ENCODE peak calls at places on chromosomes 5 and 9, in four cellular contexts. Z is H1, H is K562, B is WTC11. M is an unnamed sample.

GRCh38 chr9:111986035-111986556 is 89.5 kb downstream of the UGCG start:
- DNase-seq in Z (no peak), H (no peak), B (no peak), M (no peak)

GRCh38 chr9:35996358-35996970 is 38.5 kb upstream of the OR2S2 start:
- DNase-seq in Z (no peak), H (no peak), B (no peak), M (no peak)

GRCh38 chr5:38465045-38465444 is 91.4 kb downstream of the LIFR start:
- DNase-seq in Z (no peak), H (no peak), B (no peak), M (no peak)

GRCh38 chr5:9151671-9152427 is 394.0 kb downstream of the SEMA5A start:
- DNase-seq in Z (no peak), H (no peak), B (no peak), M (no peak)

GRCh38 chr5:9069650-9070049 is 476.2 kb downstream of the SEMA5A start:
- DNase-seq in Z (no peak), H (no peak), B (no peak), M (no peak)

GRCh38 chr5:79666758-79667157 is 22.9 kb upstream of the CMYA5 start:
- DNase-seq in Z (no peak), H (no peak), B (no peak), M (no peak)

GRCh38 chr5:39521098-39521860 is 96.5 kb upstream of the DAB2 start:
- DNase-seq in Z (no peak), H (no peak), B (no peak), M (no peak)

GRCh38 chr9:133148351-133149129 is 15.2 kb downstream of the GBGT1 start:
- DNase-seq in Z (peak), H (no peak), B (no peak), M (peak)

GRCh38 chr5:43627028-43627427 is 24.0 kb downstream of the NNT start:
- DNase-seq in Z (no peak), H (peak), B (peak), M (peak)

GRCh38 chr5:68450245-68450852 is 234.8 kb downstream of the PIK3R1 start:
- DNase-seq in Z (no peak), H (no peak), B (no peak), M (no peak)

GRCh38 chr9:125744616-125745387 is 2.4 kb upstream of the PBX3 start:
- DNase-seq in Z (no peak), H (no peak), B (no peak), M (no peak)

GRCh38 chr5:53362521-53362941 is 117.9 kb upstream of the FST start:
- DNase-seq in Z (no peak), H (no peak), B (no peak), M (no peak)

GRCh38 chr9:133706651-133707050 is 31.5 kb downstream of the SARDH start:
- DNase-seq in Z (no peak), H (no peak), B (peak), M (no peak)

GRCh38 chr9:127112683-127113539 is 9.5 kb downstream of the ANGPTL2 start:
- DNase-seq in Z (no peak), H (no peak), B (no peak), M (no peak)

GRCh38 chr5:126339215-126339805 is 83.9 kb upstream of the GRAMD2B start:
- DNase-seq in Z (no peak), H (peak), B (peak), M (peak)

GRCh38 chr9:126763130-126763764 is 41.6 kb upstream of the ZBTB43 start:
- DNase-seq in Z (no peak), H (peak), B (no peak), M (peak)

GRCh38 chr9:649128-650074 is 192.1 kb upstream of the DMRT1 start:
- DNase-seq in Z (no peak), H (no peak), B (no peak), M (no peak)

DNA sequence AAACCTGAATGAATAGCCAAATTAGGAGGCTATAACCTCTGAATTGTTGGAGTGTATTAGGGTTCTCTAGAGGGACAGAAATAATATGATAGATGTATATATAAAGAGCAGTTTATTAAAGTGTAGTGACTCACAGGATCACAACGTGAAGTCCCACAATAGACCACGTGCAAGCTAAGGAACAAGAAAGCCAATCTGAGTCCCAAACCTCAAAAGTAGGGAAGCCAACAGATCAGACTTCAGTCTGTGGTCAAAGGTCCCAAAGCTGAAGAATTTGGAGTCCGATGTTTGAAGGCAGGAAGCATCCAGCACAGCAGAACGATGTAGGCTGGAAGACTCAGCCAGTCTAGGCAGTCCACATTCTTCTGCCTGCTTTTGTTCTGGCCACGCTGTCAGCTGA is 550.7 kb downstream of the CDH10 start:
- DNase-seq in Z (no peak), H (no peak), B (no peak), M (no peak)
- TF ChIP-seq TEAD4 in Z (no peak), H (no peak), B (no peak), M (no peak)

DNA sequence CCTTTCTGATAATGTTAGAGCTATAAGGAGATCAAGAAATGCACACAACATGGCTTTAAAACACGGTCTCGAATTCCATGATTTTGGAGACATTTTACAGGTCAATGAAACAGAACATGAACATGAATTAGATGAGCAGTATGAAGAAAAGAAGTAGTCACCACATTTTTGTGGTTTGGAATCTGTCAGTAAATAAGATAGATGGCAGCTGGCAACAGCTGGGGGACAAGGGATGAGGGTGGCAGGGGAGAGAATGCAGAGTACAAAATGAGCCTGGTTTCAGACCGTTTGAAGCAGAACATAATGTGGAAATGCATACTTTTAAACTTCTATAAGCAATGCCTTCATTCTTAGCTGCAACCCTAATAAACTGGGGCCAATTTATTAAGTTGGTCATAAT is 107.1 kb downstream of the OXCT1 start:
- DNase-seq in Z (no peak), H (no peak), B (no peak), M (no peak)
- TF ChIP-seq TEAD4 in Z (no peak), H (no peak), B (no peak), M (peak)

DNA sequence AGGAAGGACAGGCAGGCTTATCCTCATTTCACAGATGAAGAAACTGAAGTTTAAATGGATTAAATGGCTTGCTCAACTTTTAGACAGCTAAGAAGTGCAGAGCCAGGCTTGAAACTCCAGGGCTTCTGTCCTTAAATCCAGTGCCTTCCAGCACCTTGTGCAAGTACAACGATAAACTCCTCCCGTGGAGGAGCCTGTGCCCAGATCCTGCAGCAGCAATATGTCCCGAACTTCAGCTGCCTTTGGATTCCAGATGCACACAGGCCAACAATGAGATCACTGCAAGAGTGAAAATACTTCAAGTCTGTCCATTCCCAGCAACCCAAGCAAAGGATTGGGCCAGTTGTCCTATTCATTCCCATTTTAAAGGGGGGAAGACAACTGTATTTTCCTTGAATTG is 199.6 kb downstream of the CRB2 start:
- DNase-seq in Z (no peak), H (no peak), B (no peak), M (no peak)
- TF ChIP-seq TEAD4 in Z (no peak), H (no peak), B (no peak), M (no peak)

GRCh38 chr5:179301796-179302195 is 43.5 kb downstream of the ADAMTS2 start:
- DNase-seq in Z (no peak), H (no peak), B (peak), M (no peak)
- TF ChIP-seq TEAD4 in Z (no peak), H (no peak), B (no peak), M (no peak)

GRCh38 chr9:21482213-21482612 is at the start of gene IFNE:
- DNase-seq in Z (no peak), H (no peak), B (no peak), M (no peak)
- TF ChIP-seq TEAD4 in Z (no peak), H (no peak), B (no peak), M (no peak)

GRCh38 chr9:137295313-137296213 is 6.5 kb downstream of the NRARP start:
- DNase-seq in Z (peak), H (peak), B (peak), M (peak)
- TF ChIP-seq TEAD4 in Z (no peak), H (no peak), B (no peak), M (no peak)

M was measured in SK-N-SH.